ENCODE peak calls at places on chromosomes 1 and 21, in five cellular contexts. O is retina; Z is BE2C; J is activated gamma-delta T cell treated with anti-CD3 and anti-CD28 coated beads, Interleukin-2, amount 50 U/mL, for 16 hours; K is bronchial epithelial cell. P is an unnamed sample.

GRCh38 chr1:1137256-1138045 is 21.6 kb upstream of the C1orf159 start:
- DNase-seq in J (peak), O (no peak), K (no peak), Z (no peak), P (no peak)

GRCh38 chr21:36120304-36120902 is 14.5 kb upstream of the CBR3 start:
- DNase-seq in O (no peak), K (no peak), J (no peak), Z (no peak), P (peak)

GRCh38 chr1:186849271-186849671 is 20.5 kb downstream of the PLA2G4A start:
- DNase-seq in O (no peak), J (no peak), Z (no peak), K (no peak), P (no peak)

GRCh38 chr1:18256318-18257235 is 149.0 kb downstream of the IGSF21 start:
- DNase-seq in O (peak), Z (peak), K (peak), J (no peak), P (peak)

GRCh38 chr1:215776336-215776735 is 209.2 kb downstream of the KCTD3 start:
- DNase-seq in Z (no peak), J (no peak), O (no peak), K (no peak), P (peak)

GRCh38 chr1:50667710-50668356 is 244.6 kb upstream of the DMRTA2 start:
- DNase-seq in Z (no peak), K (no peak), O (no peak), J (no peak), P (no peak)

GRCh38 chr21:42118121-42118795 is 47.1 kb downstream of the UMODL1 start:
- DNase-seq in K (no peak), Z (no peak), J (no peak), O (no peak), P (no peak)

GRCh38 chr1:112395261-112395831 is 668 bp upstream of the CTTNBP2NL start:
- DNase-seq in Z (no peak), K (no peak), O (no peak), J (no peak), P (no peak)

GRCh38 chr1:205510308-205510950 is 6.0 kb downstream of the CDK18 start:
- DNase-seq in J (no peak), K (no peak), O (no peak), Z (no peak), P (no peak)

GRCh38 chr21:18840239-18840638 is 436.7 kb upstream of the TMPRSS15 start:
- DNase-seq in O (no peak), K (peak), J (no peak), Z (peak), P (peak)

GRCh38 chr1:161096514-161096913 is 1.6 kb upstream of the KLHDC9 start:
- DNase-seq in K (peak), Z (no peak), J (no peak), O (no peak), P (no peak)

GRCh38 chr1:236103646-236104218 is 38.6 kb upstream of the GPR137B start:
- DNase-seq in Z (peak), J (peak), K (peak), O (peak), P (peak)

GRCh38 chr1:22676916-22677601 is 24.0 kb downstream of the C1QB start:
- DNase-seq in K (no peak), J (no peak), O (peak), Z (no peak), P (peak)

GRCh38 chr1:233725423-233725822 is 111.5 kb downstream of the KCNK1 start:
- DNase-seq in J (no peak), O (no peak), Z (no peak), K (no peak), P (no peak)

GRCh38 chr1:24391882-24392603 is 21.5 kb downstream of the STPG1 start:
- DNase-seq in J (peak), K (peak), Z (peak), O (peak), P (peak)

GRCh38 chr1:228457396-228458176 is 29.6 kb upstream of the RNF187 start:
- DNase-seq in J (peak), Z (peak), K (peak), O (peak), P (peak)

GRCh38 chr1:161730050-161730564 is 8.8 kb downstream of the FCRLB start:
- DNase-seq in O (no peak), K (peak), J (no peak), Z (no peak), P (no peak)

GRCh38 chr1:154759196-154759595 is 110.9 kb downstream of the KCNN3 start:
- DNase-seq in Z (no peak), K (no peak), J (no peak), O (no peak), P (no peak)

GRCh38 chr1:17224434-17224833 is 19.5 kb downstream of the PADI1 start:
- DNase-seq in J (no peak), K (no peak), Z (no peak), O (no peak), P (no peak)

GRCh38 chr1:161511018-161511755 is 5.9 kb downstream of the FCGR2A start:
- DNase-seq in Z (peak), J (no peak), O (no peak), K (no peak), P (no peak)

GRCh38 chr1:209667103-209667502 is 8.1 kb upstream of the G0S2 start:
- DNase-seq in K (no peak), O (no peak), Z (no peak), J (no peak), P (no peak)

GRCh38 chr1:13783551-13783950 is 83.6 kb downstream of the PRDM2 start:
- DNase-seq in K (no peak), J (no peak), O (no peak), Z (no peak), P (no peak)

GRCh38 chr1:168918860-168919741 is 187.4 kb upstream of the ATP1B1 start:
- DNase-seq in O (no peak), J (no peak), K (peak), Z (no peak), P (no peak)

GRCh38 chr1:160420881-160421842 is 20.8 kb downstream of the VANGL2 start:
- DNase-seq in K (no peak), J (no peak), O (no peak), Z (no peak), P (no peak)

GRCh38 chr1:227333423-227333822 is 15.1 kb upstream of the CDC42BPA start:
- DNase-seq in Z (no peak), O (no peak), J (no peak), K (peak), P (no peak)

P was measured in WERI-Rb-1.